ENCODE peak calls at places on chromosomes 13 and 19, in five cellular contexts. L is MG63, C is thoracic aorta, G is tibial artery, B is prostate gland. E is an unnamed sample. For H3K27me3, the result is how much of the 10 kb centered on the place peaks cover.

GRCh38 chr13:103762523-103762922 is 696.3 kb upstream of the SLC10A2 start:
- DNase-seq in G (no peak), L (no peak), B (no peak), C (no peak), E (no peak)

GRCh38 chr19:50777830-50778303 is 7.6 kb downstream of the GPR32 start:
- DNase-seq in B (no peak), C (no peak), L (no peak), G (no peak), E (no peak)

GRCh38 chr19:38989066-38989605 is 13.6 kb upstream of the FBXO17 start:
- DNase-seq in C (no peak), G (no peak), L (peak), B (no peak), E (no peak)

GRCh38 chr19:23957660-23958281 is 43.1 kb downstream of the ZNF726 start:
- DNase-seq in B (no peak), C (no peak), L (peak), G (no peak), E (no peak)

GRCh38 chr13:98641075-98641474 is 64.2 kb upstream of the STK24 start:
- DNase-seq in B (no peak), L (no peak), C (no peak), G (no peak), E (peak)

GRCh38 chr19:29062486-29063435 is 150.2 kb downstream of the UQCRFS1 start:
- DNase-seq in B (no peak), G (no peak), L (no peak), C (no peak), E (no peak)

GRCh38 chr13:87094646-87095045 is 576.5 kb upstream of the SLITRK5 start:
- DNase-seq in C (no peak), G (no peak), B (no peak), L (no peak), E (no peak)

GRCh38 chr13:30881191-30881651 is 24.9 kb upstream of the MEDAG start:
- DNase-seq in G (peak), C (peak), L (no peak), B (no peak), E (no peak)

GRCh38 chr13:27283906-27284523 is 13.4 kb downstream of the RASL11A start:
- DNase-seq in L (peak), B (no peak), G (peak), C (no peak), E (peak)

GRCh38 chr19:36688058-36688457 is 646 bp downstream of the ZNF567 start:
- DNase-seq in B (no peak), L (no peak), C (no peak), G (no peak), E (no peak)

GRCh38 chr13:25978961-25979360 is 72.9 kb downstream of the SHISA2 start:
- DNase-seq in B (no peak), C (no peak), G (no peak), L (no peak), E (no peak)

GRCh38 chr13:41643502-41643901 is 186.2 kb downstream of the RGCC start:
- DNase-seq in L (no peak), C (no peak), G (no peak), B (no peak), E (no peak)

GRCh38 chr19:46448601-46449000 is 19.9 kb upstream of the PNMA8C start:
- DNase-seq in C (no peak), G (no peak), L (no peak), B (no peak), E (no peak)

GRCh38 chr19:35533822-35534521 is 716 bp downstream of the GAPDHS start:
- DNase-seq in G (no peak), L (peak), C (no peak), B (no peak), E (no peak)

GRCh38 chr19:56141416-56141992 is 417 bp downstream of the ZNF444 start:
- DNase-seq in B (no peak), L (no peak), C (no peak), G (no peak), E (no peak)

GRCh38 chr19:44447864-44448674 is at the start of gene ZNF229:
- DNase-seq in G (peak), L (peak), B (peak), C (peak), E (no peak)
- H3K4me3 ChIP-seq in G (peak), L (no peak), B (peak), C (peak), E (no peak)

GRCh38 chr19:1675633-1676350 is 23.4 kb upstream of the TCF3 start:
- DNase-seq in B (no peak), L (no peak), C (no peak), G (no peak), E (no peak)
- H3K27me3 ChIP-seq in B (under half), L (under half), C (under half), G (half or more), E (under half)

GRCh38 chr19:3404324-3405260 is 38.2 kb downstream of the NFIC start:
- DNase-seq in G (peak), C (peak), B (peak), L (peak), E (no peak)

GRCh38 chr19:3401004-3401768 is 34.8 kb downstream of the NFIC start:
- DNase-seq in L (no peak), B (no peak), C (no peak), G (no peak), E (no peak)

GRCh38 chr19:3405261-3405653 is 38.9 kb downstream of the NFIC start:
- DNase-seq in C (no peak), B (no peak), G (no peak), L (no peak), E (no peak)

GRCh38 chr19:3402631-3403443 is 36.5 kb downstream of the NFIC start:
- DNase-seq in L (no peak), G (no peak), C (no peak), B (no peak), E (no peak)

DNA sequence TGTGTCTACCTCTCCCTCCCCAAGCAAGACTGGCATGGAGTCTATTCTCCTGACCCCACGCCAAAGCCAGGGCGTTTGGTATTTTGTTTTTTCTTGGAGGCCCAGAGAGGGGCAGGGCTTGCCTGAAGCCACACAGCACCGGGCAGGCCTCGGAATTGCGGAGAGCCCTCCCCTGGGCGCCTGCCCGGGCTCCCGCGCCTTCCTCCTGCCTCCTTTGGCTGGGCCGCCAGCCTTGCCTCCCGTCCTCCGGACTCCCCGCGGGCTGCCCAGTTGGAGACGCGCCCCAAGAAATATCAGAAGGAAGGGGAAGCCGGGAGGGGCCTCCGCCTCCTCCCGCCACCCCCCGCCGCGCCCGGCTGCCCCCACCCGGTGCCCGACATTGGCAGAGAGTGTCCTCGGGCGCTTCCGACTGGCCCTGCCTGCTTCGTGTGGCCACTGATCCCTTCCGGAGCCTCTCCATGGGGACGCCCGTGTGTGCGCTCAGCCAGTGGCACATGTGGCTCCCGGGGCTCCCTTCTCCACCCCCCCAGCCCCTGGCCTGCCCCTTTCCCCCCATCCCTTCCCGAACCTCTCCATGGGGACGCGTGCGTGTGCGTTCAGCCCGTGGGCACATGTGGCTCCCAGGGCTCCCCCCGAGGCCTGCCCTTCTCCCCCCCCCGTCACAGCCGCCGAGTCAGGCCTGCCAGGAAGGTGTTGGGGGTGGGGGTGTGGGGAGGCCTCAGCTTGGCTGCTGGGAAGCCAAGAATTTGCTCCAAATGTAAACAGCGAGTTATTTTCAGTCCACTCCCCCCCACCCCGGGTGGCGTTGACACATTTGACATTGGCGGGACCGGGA is 37.3 kb downstream of the NFIC start:
- DNase-seq in B (peak), C (peak), L (peak), G (peak), E (no peak)
- H3K4me3 ChIP-seq in B (peak), C (peak), L (no peak), G (peak), E (no peak)

GRCh38 chr13:95874286-95874685 is 178.9 kb downstream of the UGGT2 start:
- DNase-seq in C (no peak), L (no peak), B (no peak), G (no peak), E (no peak)
- H3K27me3 ChIP-seq in C (under half), L (under half), B (under half), G (under half), E (under half)

DNA sequence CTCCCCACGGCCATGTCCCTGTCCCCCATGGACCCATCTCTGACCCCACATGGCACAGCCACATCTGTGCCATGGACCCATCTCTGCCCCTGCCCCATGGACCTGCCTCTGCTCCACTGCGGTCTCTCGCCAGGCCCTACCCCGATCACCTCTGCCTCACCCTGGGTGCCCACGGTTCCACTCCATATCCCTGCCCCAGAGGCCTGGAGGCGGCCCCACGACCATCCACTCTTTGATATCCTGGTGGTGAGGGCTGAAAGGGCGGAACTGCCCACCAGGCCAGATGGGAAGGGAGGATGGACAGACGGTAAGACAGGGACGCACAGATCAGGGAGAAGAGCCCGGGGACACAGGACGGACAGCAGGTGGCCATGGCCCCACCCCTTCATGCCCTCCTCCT is 327 bp downstream of the PTGER1 start:
- DNase-seq in B (no peak), G (no peak), L (no peak), C (no peak), E (no peak)
- H3K4me3 ChIP-seq in B (no peak), G (no peak), L (no peak), C (no peak), E (no peak)

GRCh38 chr19:42148270-42148669 is 16.0 kb upstream of the POU2F2 start:
- DNase-seq in L (no peak), B (no peak), G (no peak), C (no peak), E (no peak)

GRCh38 chr19:42151735-42152134 is 19.5 kb upstream of the POU2F2 start:
- DNase-seq in B (no peak), L (no peak), G (no peak), C (no peak), E (no peak)

GRCh38 chr19:42150940-42151339 is 18.7 kb upstream of the POU2F2 start:
- DNase-seq in G (no peak), L (no peak), B (no peak), C (no peak), E (no peak)

GRCh38 chr19:42150353-42150752 is 18.1 kb upstream of the POU2F2 start:
- DNase-seq in C (no peak), B (no peak), G (no peak), L (no peak), E (no peak)

DNA sequence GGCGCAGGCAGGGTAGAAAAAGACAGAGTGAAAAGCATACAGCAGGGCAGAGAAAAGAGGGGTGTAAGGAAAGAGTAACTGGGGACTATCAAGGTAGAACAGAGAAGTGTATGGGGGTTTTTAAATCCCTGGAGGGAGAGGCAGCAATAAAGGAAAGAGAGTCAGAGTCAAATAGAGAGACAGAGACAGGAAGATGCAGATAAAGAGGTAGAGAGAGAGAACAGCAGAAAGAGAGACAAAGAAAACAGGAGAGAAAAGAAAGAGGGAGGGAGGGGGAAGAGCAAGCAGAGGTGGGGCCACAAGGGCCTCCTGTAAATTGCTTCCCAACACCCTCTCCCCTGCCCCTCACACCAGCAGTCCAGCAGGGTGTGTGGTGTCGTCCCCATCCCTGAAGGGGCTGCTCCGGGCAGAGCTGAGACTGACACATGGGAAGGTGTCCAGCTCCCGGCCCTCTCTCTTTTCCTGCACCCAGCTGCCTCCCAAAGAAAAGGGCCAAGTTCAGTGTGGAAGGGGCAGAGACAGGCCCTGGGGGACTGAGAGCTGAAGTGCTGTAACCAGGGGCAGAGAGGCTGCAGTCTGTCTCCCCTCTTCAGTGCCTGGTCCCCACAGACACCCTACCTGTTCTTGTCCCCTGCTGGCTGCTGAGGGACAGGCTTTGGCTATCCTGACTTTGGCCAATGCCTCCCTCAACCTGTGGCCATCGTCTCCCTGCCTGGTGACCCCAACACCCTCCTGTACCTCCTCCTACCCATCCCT is 17.4 kb upstream of the POU2F2 start:
- DNase-seq in L (no peak), G (no peak), B (no peak), C (no peak), E (no peak)
- H3K27me3 ChIP-seq in L (under half), G (half or more), B (under half), C (under half), E (under half)

GRCh38 chr19:40431698-40432097 is 5.9 kb upstream of the SERTAD1 start:
- DNase-seq in L (no peak), C (no peak), B (no peak), G (no peak), E (no peak)
- H3K4me3 ChIP-seq in L (no peak), C (no peak), B (no peak), G (no peak), E (no peak)

GRCh38 chr19:30109565-30109964 is 167.5 kb downstream of the URI1 start:
- DNase-seq in L (no peak), B (no peak), G (no peak), C (no peak), E (no peak)

GRCh38 chr19:30111456-30111855 is 169.4 kb downstream of the URI1 start:
- DNase-seq in C (no peak), B (no peak), L (no peak), G (no peak), E (no peak)

GRCh38 chr19:30112666-30113065 is 170.6 kb downstream of the URI1 start:
- DNase-seq in L (no peak), B (no peak), G (no peak), C (no peak), E (no peak)

GRCh38 chr19:30112171-30112570 is 170.1 kb downstream of the URI1 start:
- DNase-seq in B (no peak), C (no peak), G (no peak), L (no peak), E (no peak)

DNA sequence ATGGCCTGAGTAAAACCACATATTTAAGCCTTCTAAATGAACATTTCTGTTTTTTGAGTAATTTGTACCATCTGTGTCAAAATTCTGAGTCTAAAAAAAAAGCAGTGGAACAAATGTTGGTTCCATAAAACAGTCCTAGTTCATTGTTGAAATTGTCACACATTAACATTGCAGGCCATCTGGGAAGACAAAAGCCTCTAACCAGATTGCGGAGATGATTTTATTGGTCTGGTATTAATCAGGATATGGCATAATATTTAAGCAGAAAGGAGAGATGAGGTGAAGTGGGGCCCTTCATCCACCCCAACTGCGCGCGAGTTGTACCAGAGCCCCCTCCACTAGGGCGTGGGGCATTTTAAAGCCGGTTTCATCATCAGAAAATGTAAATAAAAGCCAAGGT is 169.0 kb downstream of the URI1 start:
- DNase-seq in L (no peak), G (no peak), C (no peak), B (no peak), E (no peak)
- H3K27me3 ChIP-seq in L (under half), G (under half), C (under half), B (under half), E (under half)

DNA sequence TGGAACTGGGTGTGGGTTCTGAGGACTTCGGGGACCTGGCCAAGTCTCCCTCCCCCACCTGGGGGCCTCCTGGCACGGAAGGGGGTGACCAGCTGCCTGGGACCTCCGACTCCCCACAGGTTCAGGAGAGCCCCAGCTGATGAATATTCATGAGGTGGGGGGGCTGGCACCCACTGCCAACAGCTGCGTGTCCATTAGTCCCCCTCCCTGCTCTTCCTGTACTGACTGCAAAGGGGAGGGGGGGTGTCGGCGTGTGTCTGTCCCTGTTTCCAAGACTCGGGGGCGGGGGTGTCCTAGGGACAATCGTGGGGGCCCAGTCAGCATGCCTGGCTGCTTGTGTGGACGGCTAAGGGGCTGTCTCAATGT is 10.6 kb upstream of the NFIX start:
- DNase-seq in B (no peak), G (no peak), L (no peak), C (no peak), E (no peak)
- H3K4me3 ChIP-seq in B (no peak), G (no peak), L (no peak), C (no peak), E (no peak)

DNA sequence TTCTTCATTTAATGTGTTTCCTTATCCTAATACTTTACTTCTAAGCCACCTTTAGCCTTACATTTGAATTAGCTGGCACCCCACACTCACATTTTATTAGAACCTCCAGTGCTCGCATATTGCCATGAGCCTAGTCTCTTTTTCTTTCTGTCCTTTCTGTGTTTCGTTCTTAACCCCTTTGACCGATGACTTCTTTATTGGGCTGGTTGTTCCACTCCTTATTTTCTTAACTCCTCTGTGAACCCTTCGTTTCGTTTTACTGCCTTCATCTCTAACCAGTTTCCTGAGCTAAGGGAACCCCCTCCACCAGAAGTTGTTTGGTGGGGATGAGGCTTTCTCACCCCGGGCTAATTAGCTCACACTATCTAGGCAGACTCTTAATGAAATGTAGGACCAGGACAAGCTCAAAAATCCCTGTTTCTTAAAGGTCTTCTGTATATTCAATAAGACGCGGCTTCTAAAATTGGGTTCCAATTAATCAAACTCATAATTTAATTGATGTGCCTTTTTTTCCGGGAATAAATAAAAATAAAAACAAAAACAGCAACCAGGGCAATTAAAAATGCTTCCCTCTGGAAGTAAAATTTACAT is 19.1 kb upstream of the ARHGEF7 start:
- DNase-seq in C (no peak), L (no peak), B (no peak), G (no peak), E (no peak)
- H3K27me3 ChIP-seq in C (under half), L (under half), B (under half), G (under half), E (under half)